ENCODE peak calls at places on chromosomes 16 and 17, in eight cellular contexts. One of them, this sample, is unnamed.
A peak's percentile ranks its signal among the peaks of the same experiment; 100 is the strongest.

GRCh38 chr16:22372882-22373661 is 1.3 kb downstream of the CDR2 start:
- DNase-seq in CD8-positive, alpha-beta T cell: no peak
- DNase-seq in Peyer's patch: no peak
- DNase-seq in RCC 7860: no peak
- DNase-seq in activated T-helper 1 cell treated with anti-CD3 and anti-CD28 coated beads, Interleukin-12 subunit alpha, Interleukin-12 subunit beta, Interleukin-2, Interleukin-4 antibody, amounts not matched to agents 30 ng/mL and 10 ng/mL and 1 ng/mL, durations not matched to agents 14 hours and 24 hours and 36 hours: peak; percentile 8
- DNase-seq in H54: no peak
- DNase-seq in stimulated activated CD4-positive, alpha-beta T cell treated with anti-CD3 and anti-CD28 coated beads, Interleukin-15, amount 100 ng/mL, for 1 hour: no peak
- DNase-seq in activated T-helper 2 cell treated with anti-CD3 and anti-CD28 coated beads, Interferon-gamma antibody, Interleukin-2, Interleukin-4, amounts not matched to agents 10 μg/mL and 5 μg/mL and 100 μg/mL, durations not matched to agents 14 hours and 24 hours and 36 hours: no peak
- DNase-seq in this sample: no peak

GRCh38 chr17:81490599-81490992 is 22.0 kb downstream of the ACTG1 start:
- DNase-seq in CD8-positive, alpha-beta T cell: no peak
- DNase-seq in Peyer's patch: no peak
- DNase-seq in RCC 7860: no peak
- DNase-seq in activated T-helper 1 cell treated with anti-CD3 and anti-CD28 coated beads, Interleukin-12 subunit alpha, Interleukin-12 subunit beta, Interleukin-2, Interleukin-4 antibody, amounts not matched to agents 30 ng/mL and 10 ng/mL and 1 ng/mL, durations not matched to agents 14 hours and 24 hours and 36 hours: no peak
- DNase-seq in H54: no peak
- DNase-seq in stimulated activated CD4-positive, alpha-beta T cell treated with anti-CD3 and anti-CD28 coated beads, Interleukin-15, amount 100 ng/mL, for 1 hour: no peak
- DNase-seq in activated T-helper 2 cell treated with anti-CD3 and anti-CD28 coated beads, Interferon-gamma antibody, Interleukin-2, Interleukin-4, amounts not matched to agents 10 μg/mL and 5 μg/mL and 100 μg/mL, durations not matched to agents 14 hours and 24 hours and 36 hours: no peak
- DNase-seq in this sample: no peak

GRCh38 chr17:27543464-27543856 is 87.2 kb downstream of the KSR1 start:
- DNase-seq in CD8-positive, alpha-beta T cell: no peak
- DNase-seq in Peyer's patch: no peak
- DNase-seq in RCC 7860: no peak
- DNase-seq in activated T-helper 1 cell treated with anti-CD3 and anti-CD28 coated beads, Interleukin-12 subunit alpha, Interleukin-12 subunit beta, Interleukin-2, Interleukin-4 antibody, amounts not matched to agents 30 ng/mL and 10 ng/mL and 1 ng/mL, durations not matched to agents 14 hours and 24 hours and 36 hours: no peak
- DNase-seq in H54: no peak
- DNase-seq in stimulated activated CD4-positive, alpha-beta T cell treated with anti-CD3 and anti-CD28 coated beads, Interleukin-15, amount 100 ng/mL, for 1 hour: no peak
- DNase-seq in activated T-helper 2 cell treated with anti-CD3 and anti-CD28 coated beads, Interferon-gamma antibody, Interleukin-2, Interleukin-4, amounts not matched to agents 10 μg/mL and 5 μg/mL and 100 μg/mL, durations not matched to agents 14 hours and 24 hours and 36 hours: no peak
- DNase-seq in this sample: no peak

GRCh38 chr16:67760206-67760605 is 41.1 kb upstream of the GFOD2 start:
- DNase-seq in CD8-positive, alpha-beta T cell: no peak
- DNase-seq in Peyer's patch: no peak
- DNase-seq in RCC 7860: no peak
- DNase-seq in activated T-helper 1 cell treated with anti-CD3 and anti-CD28 coated beads, Interleukin-12 subunit alpha, Interleukin-12 subunit beta, Interleukin-2, Interleukin-4 antibody, amounts not matched to agents 30 ng/mL and 10 ng/mL and 1 ng/mL, durations not matched to agents 14 hours and 24 hours and 36 hours: no peak
- DNase-seq in H54: no peak
- DNase-seq in stimulated activated CD4-positive, alpha-beta T cell treated with anti-CD3 and anti-CD28 coated beads, Interleukin-15, amount 100 ng/mL, for 1 hour: no peak
- DNase-seq in activated T-helper 2 cell treated with anti-CD3 and anti-CD28 coated beads, Interferon-gamma antibody, Interleukin-2, Interleukin-4, amounts not matched to agents 10 μg/mL and 5 μg/mL and 100 μg/mL, durations not matched to agents 14 hours and 24 hours and 36 hours: no peak
- DNase-seq in this sample: no peak

GRCh38 chr16:88705076-88705684 is 1.0 kb downstream of the RNF166 start:
- DNase-seq in CD8-positive, alpha-beta T cell: peak; percentile 66
- DNase-seq in Peyer's patch: peak; percentile 50
- DNase-seq in RCC 7860: no peak
- DNase-seq in activated T-helper 1 cell treated with anti-CD3 and anti-CD28 coated beads, Interleukin-12 subunit alpha, Interleukin-12 subunit beta, Interleukin-2, Interleukin-4 antibody, amounts not matched to agents 30 ng/mL and 10 ng/mL and 1 ng/mL, durations not matched to agents 14 hours and 24 hours and 36 hours: no peak
- DNase-seq in H54: no peak
- DNase-seq in stimulated activated CD4-positive, alpha-beta T cell treated with anti-CD3 and anti-CD28 coated beads, Interleukin-15, amount 100 ng/mL, for 1 hour: no peak
- DNase-seq in activated T-helper 2 cell treated with anti-CD3 and anti-CD28 coated beads, Interferon-gamma antibody, Interleukin-2, Interleukin-4, amounts not matched to agents 10 μg/mL and 5 μg/mL and 100 μg/mL, durations not matched to agents 14 hours and 24 hours and 36 hours: no peak
- DNase-seq in this sample: no peak

GRCh38 chr17:57724038-57724728 is 20.9 kb downstream of the CCDC182 start:
- DNase-seq in CD8-positive, alpha-beta T cell: no peak
- DNase-seq in Peyer's patch: no peak
- DNase-seq in RCC 7860: peak; percentile 44
- DNase-seq in activated T-helper 1 cell treated with anti-CD3 and anti-CD28 coated beads, Interleukin-12 subunit alpha, Interleukin-12 subunit beta, Interleukin-2, Interleukin-4 antibody, amounts not matched to agents 30 ng/mL and 10 ng/mL and 1 ng/mL, durations not matched to agents 14 hours and 24 hours and 36 hours: no peak
- DNase-seq in H54: no peak
- DNase-seq in stimulated activated CD4-positive, alpha-beta T cell treated with anti-CD3 and anti-CD28 coated beads, Interleukin-15, amount 100 ng/mL, for 1 hour: no peak
- DNase-seq in activated T-helper 2 cell treated with anti-CD3 and anti-CD28 coated beads, Interferon-gamma antibody, Interleukin-2, Interleukin-4, amounts not matched to agents 10 μg/mL and 5 μg/mL and 100 μg/mL, durations not matched to agents 14 hours and 24 hours and 36 hours: no peak
- DNase-seq in this sample: no peak

GRCh38 chr17:27530791-27531391 is 74.6 kb downstream of the KSR1 start:
- DNase-seq in CD8-positive, alpha-beta T cell: no peak
- DNase-seq in Peyer's patch: no peak
- DNase-seq in RCC 7860: no peak
- DNase-seq in activated T-helper 1 cell treated with anti-CD3 and anti-CD28 coated beads, Interleukin-12 subunit alpha, Interleukin-12 subunit beta, Interleukin-2, Interleukin-4 antibody, amounts not matched to agents 30 ng/mL and 10 ng/mL and 1 ng/mL, durations not matched to agents 14 hours and 24 hours and 36 hours: no peak
- DNase-seq in H54: no peak
- DNase-seq in stimulated activated CD4-positive, alpha-beta T cell treated with anti-CD3 and anti-CD28 coated beads, Interleukin-15, amount 100 ng/mL, for 1 hour: no peak
- DNase-seq in activated T-helper 2 cell treated with anti-CD3 and anti-CD28 coated beads, Interferon-gamma antibody, Interleukin-2, Interleukin-4, amounts not matched to agents 10 μg/mL and 5 μg/mL and 100 μg/mL, durations not matched to agents 14 hours and 24 hours and 36 hours: no peak
- DNase-seq in this sample: no peak

GRCh38 chr17:76540381-76541300 is 797 bp downstream of the PRCD start:
- DNase-seq in CD8-positive, alpha-beta T cell: no peak
- DNase-seq in Peyer's patch: peak; percentile 54
- DNase-seq in RCC 7860: peak; percentile 90
- DNase-seq in activated T-helper 1 cell treated with anti-CD3 and anti-CD28 coated beads, Interleukin-12 subunit alpha, Interleukin-12 subunit beta, Interleukin-2, Interleukin-4 antibody, amounts not matched to agents 30 ng/mL and 10 ng/mL and 1 ng/mL, durations not matched to agents 14 hours and 24 hours and 36 hours: peak; percentile 29
- DNase-seq in H54: peak; percentile 100
- DNase-seq in stimulated activated CD4-positive, alpha-beta T cell treated with anti-CD3 and anti-CD28 coated beads, Interleukin-15, amount 100 ng/mL, for 1 hour: no peak
- DNase-seq in activated T-helper 2 cell treated with anti-CD3 and anti-CD28 coated beads, Interferon-gamma antibody, Interleukin-2, Interleukin-4, amounts not matched to agents 10 μg/mL and 5 μg/mL and 100 μg/mL, durations not matched to agents 14 hours and 24 hours and 36 hours: peak; percentile 24
- DNase-seq in this sample: peak; percentile 96

GRCh38 chr16:49674255-49674980 is 181.5 kb downstream of the ZNF423 start:
- DNase-seq in CD8-positive, alpha-beta T cell: no peak
- DNase-seq in Peyer's patch: no peak
- DNase-seq in RCC 7860: no peak
- DNase-seq in activated T-helper 1 cell treated with anti-CD3 and anti-CD28 coated beads, Interleukin-12 subunit alpha, Interleukin-12 subunit beta, Interleukin-2, Interleukin-4 antibody, amounts not matched to agents 30 ng/mL and 10 ng/mL and 1 ng/mL, durations not matched to agents 14 hours and 24 hours and 36 hours: no peak
- DNase-seq in H54: no peak
- DNase-seq in stimulated activated CD4-positive, alpha-beta T cell treated with anti-CD3 and anti-CD28 coated beads, Interleukin-15, amount 100 ng/mL, for 1 hour: no peak
- DNase-seq in activated T-helper 2 cell treated with anti-CD3 and anti-CD28 coated beads, Interferon-gamma antibody, Interleukin-2, Interleukin-4, amounts not matched to agents 10 μg/mL and 5 μg/mL and 100 μg/mL, durations not matched to agents 14 hours and 24 hours and 36 hours: no peak
- DNase-seq in this sample: no peak

GRCh38 chr17:74210191-74211140 is 2.9 kb upstream of the TTYH2 start:
- DNase-seq in CD8-positive, alpha-beta T cell: peak; percentile 82
- DNase-seq in Peyer's patch: peak; percentile 68
- DNase-seq in RCC 7860: peak; percentile 49
- DNase-seq in activated T-helper 1 cell treated with anti-CD3 and anti-CD28 coated beads, Interleukin-12 subunit alpha, Interleukin-12 subunit beta, Interleukin-2, Interleukin-4 antibody, amounts not matched to agents 30 ng/mL and 10 ng/mL and 1 ng/mL, durations not matched to agents 14 hours and 24 hours and 36 hours: peak; percentile 63
- DNase-seq in H54: peak; percentile 82
- DNase-seq in stimulated activated CD4-positive, alpha-beta T cell treated with anti-CD3 and anti-CD28 coated beads, Interleukin-15, amount 100 ng/mL, for 1 hour: peak; percentile 74
- DNase-seq in activated T-helper 2 cell treated with anti-CD3 and anti-CD28 coated beads, Interferon-gamma antibody, Interleukin-2, Interleukin-4, amounts not matched to agents 10 μg/mL and 5 μg/mL and 100 μg/mL, durations not matched to agents 14 hours and 24 hours and 36 hours: peak; percentile 71
- DNase-seq in this sample: peak; percentile 53

GRCh38 chr16:2476741-2477140 is 1.8 kb downstream of the TBC1D24 start:
- DNase-seq in CD8-positive, alpha-beta T cell: no peak
- DNase-seq in Peyer's patch: no peak
- DNase-seq in RCC 7860: no peak
- DNase-seq in activated T-helper 1 cell treated with anti-CD3 and anti-CD28 coated beads, Interleukin-12 subunit alpha, Interleukin-12 subunit beta, Interleukin-2, Interleukin-4 antibody, amounts not matched to agents 30 ng/mL and 10 ng/mL and 1 ng/mL, durations not matched to agents 14 hours and 24 hours and 36 hours: no peak
- DNase-seq in H54: no peak
- DNase-seq in stimulated activated CD4-positive, alpha-beta T cell treated with anti-CD3 and anti-CD28 coated beads, Interleukin-15, amount 100 ng/mL, for 1 hour: no peak
- DNase-seq in activated T-helper 2 cell treated with anti-CD3 and anti-CD28 coated beads, Interferon-gamma antibody, Interleukin-2, Interleukin-4, amounts not matched to agents 10 μg/mL and 5 μg/mL and 100 μg/mL, durations not matched to agents 14 hours and 24 hours and 36 hours: no peak
- DNase-seq in this sample: no peak

GRCh38 chr17:411416-412120 is 59.0 kb upstream of the RPH3AL start:
- DNase-seq in CD8-positive, alpha-beta T cell: no peak
- DNase-seq in Peyer's patch: no peak
- DNase-seq in RCC 7860: peak; percentile 15
- DNase-seq in activated T-helper 1 cell treated with anti-CD3 and anti-CD28 coated beads, Interleukin-12 subunit alpha, Interleukin-12 subunit beta, Interleukin-2, Interleukin-4 antibody, amounts not matched to agents 30 ng/mL and 10 ng/mL and 1 ng/mL, durations not matched to agents 14 hours and 24 hours and 36 hours: no peak
- DNase-seq in H54: no peak
- DNase-seq in stimulated activated CD4-positive, alpha-beta T cell treated with anti-CD3 and anti-CD28 coated beads, Interleukin-15, amount 100 ng/mL, for 1 hour: no peak
- DNase-seq in activated T-helper 2 cell treated with anti-CD3 and anti-CD28 coated beads, Interferon-gamma antibody, Interleukin-2, Interleukin-4, amounts not matched to agents 10 μg/mL and 5 μg/mL and 100 μg/mL, durations not matched to agents 14 hours and 24 hours and 36 hours: no peak
- DNase-seq in this sample: no peak

GRCh38 chr16:67910162-67910561 is 17.1 kb downstream of the PSKH1 start:
- DNase-seq in CD8-positive, alpha-beta T cell: no peak
- DNase-seq in Peyer's patch: no peak
- DNase-seq in RCC 7860: no peak
- DNase-seq in activated T-helper 1 cell treated with anti-CD3 and anti-CD28 coated beads, Interleukin-12 subunit alpha, Interleukin-12 subunit beta, Interleukin-2, Interleukin-4 antibody, amounts not matched to agents 30 ng/mL and 10 ng/mL and 1 ng/mL, durations not matched to agents 14 hours and 24 hours and 36 hours: peak; percentile 50
- DNase-seq in H54: no peak
- DNase-seq in stimulated activated CD4-positive, alpha-beta T cell treated with anti-CD3 and anti-CD28 coated beads, Interleukin-15, amount 100 ng/mL, for 1 hour: no peak
- DNase-seq in activated T-helper 2 cell treated with anti-CD3 and anti-CD28 coated beads, Interferon-gamma antibody, Interleukin-2, Interleukin-4, amounts not matched to agents 10 μg/mL and 5 μg/mL and 100 μg/mL, durations not matched to agents 14 hours and 24 hours and 36 hours: no peak
- DNase-seq in this sample: no peak

This sample was measured in HCEC 1CT.